ENCODE peak calls at places on chromosomes 13 and 19, in four cellular contexts. One of them, this sample, is unnamed.

GRCh38 chr13:53023246-53023645 is 5.4 kb upstream of the OLFM4 start:
- DNase-seq in K562: no peak
- DNase-seq in GM12878: no peak
- DNase-seq in HepG2: no peak
- DNase-seq in this sample: no peak

GRCh38 chr13:85166891-85167290 is 632.3 kb downstream of the SLITRK6 start:
- DNase-seq in K562: no peak
- DNase-seq in GM12878: no peak
- DNase-seq in HepG2: no peak
- DNase-seq in this sample: no peak

GRCh38 chr13:52892925-52893324 is 44.5 kb upstream of the PCDH8 start:
- DNase-seq in K562: no peak
- DNase-seq in GM12878: no peak
- DNase-seq in HepG2: no peak
- DNase-seq in this sample: no peak

GRCh38 chr13:20118268-20119140 is 42.3 kb downstream of the GJA3 start:
- DNase-seq in K562: peak; percentile 41
- DNase-seq in GM12878: no peak
- DNase-seq in HepG2: no peak
- DNase-seq in this sample: peak; percentile 68

GRCh38 chr13:98066636-98067035 is 76.3 kb upstream of the FARP1 start:
- DNase-seq in K562: no peak
- DNase-seq in GM12878: no peak
- DNase-seq in HepG2: no peak
- DNase-seq in this sample: no peak

GRCh38 chr19:35408284-35409171 is 37.7 kb downstream of the GPR42 start:
- DNase-seq in K562: no peak
- DNase-seq in GM12878: peak; percentile 76
- DNase-seq in HepG2: no peak
- DNase-seq in this sample: no peak

GRCh38 chr13:89688908-89689307 is 1658.6 kb upstream of the MIR17HG start:
- DNase-seq in K562: no peak
- DNase-seq in GM12878: no peak
- DNase-seq in HepG2: no peak
- DNase-seq in this sample: no peak

GRCh38 chr13:48094404-48094780 is 512 bp downstream of the MED4 start:
- DNase-seq in K562: peak; percentile 19
- DNase-seq in GM12878: no peak
- DNase-seq in HepG2: no peak
- DNase-seq in this sample: no peak

GRCh38 chr19:37669336-37669963 is 14.2 kb upstream of the ZFP30 start:
- DNase-seq in K562: no peak
- DNase-seq in GM12878: no peak
- DNase-seq in HepG2: no peak
- DNase-seq in this sample: no peak

GRCh38 chr19:38057954-38058690 is 151.1 kb downstream of the SIPA1L3 start:
- DNase-seq in K562: no peak
- DNase-seq in GM12878: no peak
- DNase-seq in HepG2: peak; percentile 58
- DNase-seq in this sample: peak; percentile 60

GRCh38 chr19:48970139-48970766 is 5.1 kb downstream of the FTL start:
- DNase-seq in K562: no peak
- DNase-seq in GM12878: no peak
- DNase-seq in HepG2: no peak
- DNase-seq in this sample: no peak

GRCh38 chr19:42098781-42099180 is 22.8 kb downstream of the ZNF574 start:
- DNase-seq in K562: no peak
- DNase-seq in GM12878: no peak
- DNase-seq in HepG2: no peak
- DNase-seq in this sample: no peak

GRCh38 chr19:13823256-13823655 is 28.0 kb downstream of the ZSWIM4 start:
- DNase-seq in K562: no peak
- DNase-seq in GM12878: no peak
- DNase-seq in HepG2: no peak
- DNase-seq in this sample: no peak

GRCh38 chr13:50340566-50341287 is 325.5 kb downstream of the KCNRG start:
- DNase-seq in K562: no peak
- DNase-seq in GM12878: no peak
- DNase-seq in HepG2: no peak
- DNase-seq in this sample: no peak

GRCh38 chr19:43502419-43502976 is 2.0 kb downstream of the PHLDB3 start:
- DNase-seq in K562: no peak
- DNase-seq in GM12878: no peak
- DNase-seq in HepG2: no peak
- DNase-seq in this sample: no peak

GRCh38 chr13:35953537-35954206 is 177.5 kb downstream of the DCLK1 start:
- DNase-seq in K562: peak; percentile 13
- DNase-seq in GM12878: no peak
- DNase-seq in HepG2: peak; percentile 12
- DNase-seq in this sample: peak; percentile 7

GRCh38 chr13:75458696-75459422 is 23.1 kb downstream of the TBC1D4 start:
- DNase-seq in K562: no peak
- DNase-seq in GM12878: peak; percentile 49
- DNase-seq in HepG2: peak; percentile 97
- DNase-seq in this sample: no peak

GRCh38 chr13:94585543-94586101 is 10.3 kb downstream of the TGDS start:
- DNase-seq in K562: no peak
- DNase-seq in GM12878: no peak
- DNase-seq in HepG2: no peak
- DNase-seq in this sample: no peak

GRCh38 chr13:94586371-94586770 is 9.6 kb downstream of the TGDS start:
- DNase-seq in K562: no peak
- DNase-seq in GM12878: no peak
- DNase-seq in HepG2: no peak
- DNase-seq in this sample: no peak

GRCh38 chr13:94595006-94595942 is 678 bp downstream of the TGDS start:
- DNase-seq in K562: peak; percentile 30
- DNase-seq in GM12878: no peak
- DNase-seq in HepG2: no peak
- DNase-seq in this sample: peak; percentile 11

GRCh38 chr13:94588575-94588974 is 7.4 kb downstream of the TGDS start:
- DNase-seq in K562: no peak
- DNase-seq in GM12878: no peak
- DNase-seq in HepG2: no peak
- DNase-seq in this sample: no peak

DNA sequence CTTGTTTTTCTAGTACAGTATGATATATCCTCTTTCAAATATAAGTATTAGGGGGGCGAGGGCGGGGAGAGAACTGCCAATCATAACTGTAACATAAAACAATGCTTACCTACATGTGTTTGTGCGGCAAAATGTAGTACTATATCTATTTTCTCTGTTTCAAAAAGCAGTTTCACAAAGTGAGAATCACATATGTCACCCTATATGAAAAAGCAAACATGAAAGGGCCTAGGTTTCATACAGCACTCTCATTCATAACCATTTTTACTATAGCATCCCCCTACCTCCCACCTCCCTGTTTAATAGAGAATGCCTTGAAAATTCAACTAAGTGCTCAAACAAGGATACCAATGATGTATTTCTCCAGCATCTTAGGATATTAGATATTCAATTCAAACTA is 5.2 kb downstream of the TGDS start:
- DNase-seq in K562: no peak
- DNase-seq in GM12878: no peak
- DNase-seq in HepG2: no peak
- DNase-seq in this sample: no peak
- TF ChIP-seq POLR2AphosphoS2 in K562: no peak
- TF ChIP-seq POLR2AphosphoS2 in GM12878: no peak
- TF ChIP-seq POLR2AphosphoS2 in HepG2: no peak
- TF ChIP-seq POLR2AphosphoS2 in this sample: no peak

GRCh38 chr13:24076124-24076523 is 84.4 kb upstream of the SPATA13 start:
- DNase-seq in K562: no peak
- DNase-seq in GM12878: no peak
- DNase-seq in HepG2: peak; percentile 72
- DNase-seq in this sample: peak; percentile 19
- H3K4me2 ChIP-seq in K562: no peak overlapping the region
- H3K4me2 ChIP-seq in GM12878: no peak overlapping the region
- H3K4me2 ChIP-seq in HepG2: peak overlapping the region; percentile 88
- H3K4me2 ChIP-seq in this sample: peak overlapping the region; percentile 70

GRCh38 chr13:73782781-73783180 is 351.4 kb downstream of the KLF12 start:
- DNase-seq in K562: no peak
- DNase-seq in GM12878: no peak
- DNase-seq in HepG2: peak; percentile 42
- DNase-seq in this sample: no peak
- TF ChIP-seq POLR2AphosphoS2 in K562: no peak
- TF ChIP-seq POLR2AphosphoS2 in GM12878: no peak
- TF ChIP-seq POLR2AphosphoS2 in HepG2: no peak
- TF ChIP-seq POLR2AphosphoS2 in this sample: no peak

GRCh38 chr19:7953060-7953459 is 9.6 kb upstream of the TIMM44 start:
- DNase-seq in K562: no peak
- DNase-seq in GM12878: no peak
- DNase-seq in HepG2: no peak
- DNase-seq in this sample: no peak
- H3K4me2 ChIP-seq in K562: no peak overlapping the region
- H3K4me2 ChIP-seq in GM12878: no peak overlapping the region
- H3K4me2 ChIP-seq in HepG2: no peak overlapping the region
- H3K4me2 ChIP-seq in this sample: no peak overlapping the region

DNA sequence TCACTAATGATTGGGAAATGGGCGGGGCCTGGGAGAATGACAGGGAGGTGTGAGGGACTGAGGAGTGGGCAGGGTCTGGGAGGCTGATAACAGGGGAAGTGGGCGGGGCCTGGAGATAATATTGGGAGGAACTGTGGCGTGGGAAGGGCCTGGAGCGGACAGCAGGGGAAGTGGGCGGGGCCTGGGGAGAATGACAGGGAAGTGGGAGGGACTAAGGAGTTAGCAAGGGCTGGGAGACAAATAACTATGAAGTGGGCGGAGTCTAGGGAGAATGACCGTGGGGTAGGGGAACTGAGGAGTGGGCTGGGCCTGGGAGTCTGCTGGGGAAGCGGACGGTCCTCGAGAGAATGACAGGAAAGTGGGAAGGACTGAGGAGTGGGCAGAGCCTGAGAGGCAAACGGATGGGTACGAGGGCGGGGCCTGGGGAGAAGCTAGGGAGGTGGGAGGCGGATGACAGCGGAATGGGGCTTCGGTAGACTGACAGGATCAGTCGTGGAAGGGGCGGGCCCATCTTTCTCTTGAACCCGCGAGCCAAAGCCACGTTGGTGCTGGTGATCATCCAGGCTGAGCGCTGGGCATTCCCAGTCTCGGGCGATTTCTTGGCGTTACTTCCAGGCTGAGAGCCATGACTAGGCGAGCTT is 14.0 kb upstream of the TUBB4A start:
- DNase-seq in K562: peak; percentile 98
- DNase-seq in GM12878: peak; percentile 95
- DNase-seq in HepG2: peak; percentile 77
- DNase-seq in this sample: peak; percentile 96
- TF ChIP-seq POLR2AphosphoS2 in K562: no peak
- TF ChIP-seq POLR2AphosphoS2 in GM12878: no peak
- TF ChIP-seq POLR2AphosphoS2 in HepG2: no peak
- TF ChIP-seq POLR2AphosphoS2 in this sample: no peak

GRCh38 chr19:18507021-18507726 is 14.7 kb downstream of the ELL start:
- DNase-seq in K562: no peak
- DNase-seq in GM12878: no peak
- DNase-seq in HepG2: no peak
- DNase-seq in this sample: no peak
- H3K4me2 ChIP-seq in K562: no peak overlapping the region
- H3K4me2 ChIP-seq in GM12878: no peak overlapping the region
- H3K4me2 ChIP-seq in HepG2: peak overlapping the region; percentile 46
- H3K4me2 ChIP-seq in this sample: no peak overlapping the region